ENCODE peak calls at places on chromosomes 6 and 20, in eight cellular contexts. One of them, this sample, is unnamed.

GRCh38 chr20:34076952-34077351 is 35.1 kb downstream of the EIF2S2 start:
- DNase-seq in foreskin fibroblast: no peak
- DNase-seq in aorta: no peak
- DNase-seq in choroid plexus epithelial cell: no peak
- DNase-seq in heart right ventricle: no peak
- DNase-seq in fibroblast of the aortic adventitia: no peak
- DNase-seq in fibroblast of villous mesenchyme: no peak
- DNase-seq in BJ: no peak
- DNase-seq in this sample: no peak

GRCh38 chr6:54856137-54856536 is 9.6 kb downstream of the FAM83B start:
- DNase-seq in foreskin fibroblast: no peak
- DNase-seq in aorta: no peak
- DNase-seq in choroid plexus epithelial cell: no peak
- DNase-seq in heart right ventricle: no peak
- DNase-seq in fibroblast of the aortic adventitia: no peak
- DNase-seq in fibroblast of villous mesenchyme: no peak
- DNase-seq in BJ: no peak
- DNase-seq in this sample: no peak

GRCh38 chr6:138293996-138294395 is 75.7 kb upstream of the PBOV1 start:
- DNase-seq in foreskin fibroblast: no peak
- DNase-seq in aorta: no peak
- DNase-seq in choroid plexus epithelial cell: no peak
- DNase-seq in heart right ventricle: no peak
- DNase-seq in fibroblast of the aortic adventitia: no peak
- DNase-seq in fibroblast of villous mesenchyme: no peak
- DNase-seq in BJ: no peak
- DNase-seq in this sample: no peak

GRCh38 chr6:3725145-3726015 is 26.1 kb downstream of the PXDC1 start:
- DNase-seq in foreskin fibroblast: no peak
- DNase-seq in aorta: peak
- DNase-seq in choroid plexus epithelial cell: no peak
- DNase-seq in heart right ventricle: no peak
- DNase-seq in fibroblast of the aortic adventitia: no peak
- DNase-seq in fibroblast of villous mesenchyme: no peak
- DNase-seq in BJ: no peak
- DNase-seq in this sample: no peak

GRCh38 chr6:917939-918338 is 225.0 kb upstream of the EXOC2 start:
- DNase-seq in foreskin fibroblast: no peak
- DNase-seq in aorta: no peak
- DNase-seq in choroid plexus epithelial cell: no peak
- DNase-seq in heart right ventricle: no peak
- DNase-seq in fibroblast of the aortic adventitia: no peak
- DNase-seq in fibroblast of villous mesenchyme: no peak
- DNase-seq in BJ: no peak
- DNase-seq in this sample: no peak

GRCh38 chr6:25788305-25788922 is 33.9 kb downstream of the SLC17A4 start:
- DNase-seq in foreskin fibroblast: peak
- DNase-seq in aorta: peak
- DNase-seq in choroid plexus epithelial cell: peak
- DNase-seq in heart right ventricle: peak
- DNase-seq in fibroblast of the aortic adventitia: peak
- DNase-seq in fibroblast of villous mesenchyme: peak
- DNase-seq in BJ: peak
- DNase-seq in this sample: peak

GRCh38 chr20:56855693-56856092 is 226.6 kb downstream of the TFAP2C start:
- DNase-seq in foreskin fibroblast: no peak
- DNase-seq in aorta: no peak
- DNase-seq in choroid plexus epithelial cell: no peak
- DNase-seq in heart right ventricle: no peak
- DNase-seq in fibroblast of the aortic adventitia: no peak
- DNase-seq in fibroblast of villous mesenchyme: peak
- DNase-seq in BJ: no peak
- DNase-seq in this sample: no peak

GRCh38 chr6:144264270-144265060 is 20.7 kb upstream of the UTRN start:
- DNase-seq in foreskin fibroblast: peak
- DNase-seq in aorta: peak
- DNase-seq in choroid plexus epithelial cell: peak
- DNase-seq in heart right ventricle: no peak
- DNase-seq in fibroblast of the aortic adventitia: peak
- DNase-seq in fibroblast of villous mesenchyme: peak
- DNase-seq in BJ: peak
- DNase-seq in this sample: peak

GRCh38 chr20:18497603-18498002 is 578 bp upstream of the RBBP9 start:
- DNase-seq in foreskin fibroblast: no peak
- DNase-seq in aorta: no peak
- DNase-seq in choroid plexus epithelial cell: no peak
- DNase-seq in heart right ventricle: no peak
- DNase-seq in fibroblast of the aortic adventitia: no peak
- DNase-seq in fibroblast of villous mesenchyme: no peak
- DNase-seq in BJ: no peak
- DNase-seq in this sample: no peak

GRCh38 chr20:18496740-18497592 is at the start of gene RBBP9:
- DNase-seq in foreskin fibroblast: peak
- DNase-seq in aorta: peak
- DNase-seq in choroid plexus epithelial cell: peak
- DNase-seq in heart right ventricle: peak
- DNase-seq in fibroblast of the aortic adventitia: peak
- DNase-seq in fibroblast of villous mesenchyme: peak
- DNase-seq in BJ: peak
- DNase-seq in this sample: peak

DNA sequence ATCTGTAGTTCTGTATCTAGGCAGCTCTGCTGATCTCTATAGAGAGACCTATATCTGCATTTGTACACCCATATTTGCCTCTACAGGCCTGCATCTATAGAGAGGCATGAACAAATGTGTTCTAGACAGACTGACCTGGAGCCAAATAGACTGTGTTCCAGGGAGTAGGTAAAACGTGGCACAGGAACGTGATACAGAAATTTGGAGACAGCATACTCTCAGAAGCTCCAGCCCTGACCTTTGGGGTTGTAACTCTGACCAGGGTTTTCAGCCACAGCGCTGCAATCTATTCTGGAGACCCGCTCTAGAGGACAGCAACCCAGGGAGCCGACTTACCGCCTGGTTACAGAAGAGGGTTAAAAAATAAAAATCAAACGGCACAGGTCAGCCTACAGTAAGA is 983 bp downstream of the RBBP9 start:
- DNase-seq in foreskin fibroblast: peak
- DNase-seq in aorta: no peak
- DNase-seq in choroid plexus epithelial cell: no peak
- DNase-seq in heart right ventricle: no peak
- DNase-seq in fibroblast of the aortic adventitia: no peak
- DNase-seq in fibroblast of villous mesenchyme: no peak
- DNase-seq in BJ: no peak
- DNase-seq in this sample: no peak
- H3K4me3 ChIP-seq in foreskin fibroblast: peak
- H3K4me3 ChIP-seq in aorta: peak
- H3K4me3 ChIP-seq in choroid plexus epithelial cell: peak
- H3K4me3 ChIP-seq in heart right ventricle: no peak
- H3K4me3 ChIP-seq in fibroblast of the aortic adventitia: peak
- H3K4me3 ChIP-seq in fibroblast of villous mesenchyme: peak
- H3K4me3 ChIP-seq in BJ: peak
- H3K4me3 ChIP-seq in this sample: peak

GRCh38 chr6:152295920-152296319 is 341.2 kb downstream of the SYNE1 start:
- DNase-seq in foreskin fibroblast: no peak
- DNase-seq in aorta: no peak
- DNase-seq in choroid plexus epithelial cell: no peak
- DNase-seq in heart right ventricle: no peak
- DNase-seq in fibroblast of the aortic adventitia: peak
- DNase-seq in fibroblast of villous mesenchyme: no peak
- DNase-seq in BJ: no peak
- DNase-seq in this sample: no peak

GRCh38 chr6:152293404-152293803 is 343.8 kb downstream of the SYNE1 start:
- DNase-seq in foreskin fibroblast: no peak
- DNase-seq in aorta: no peak
- DNase-seq in choroid plexus epithelial cell: no peak
- DNase-seq in heart right ventricle: peak
- DNase-seq in fibroblast of the aortic adventitia: no peak
- DNase-seq in fibroblast of villous mesenchyme: no peak
- DNase-seq in BJ: no peak
- DNase-seq in this sample: no peak

GRCh38 chr6:152292595-152292994 is 344.6 kb downstream of the SYNE1 start:
- DNase-seq in foreskin fibroblast: no peak
- DNase-seq in aorta: no peak
- DNase-seq in choroid plexus epithelial cell: no peak
- DNase-seq in heart right ventricle: no peak
- DNase-seq in fibroblast of the aortic adventitia: no peak
- DNase-seq in fibroblast of villous mesenchyme: no peak
- DNase-seq in BJ: no peak
- DNase-seq in this sample: no peak

GRCh38 chr6:152296648-152297376 is 340.4 kb downstream of the SYNE1 start:
- DNase-seq in foreskin fibroblast: peak
- DNase-seq in aorta: no peak
- DNase-seq in choroid plexus epithelial cell: peak
- DNase-seq in heart right ventricle: no peak
- DNase-seq in fibroblast of the aortic adventitia: peak
- DNase-seq in fibroblast of villous mesenchyme: peak
- DNase-seq in BJ: no peak
- DNase-seq in this sample: no peak

DNA sequence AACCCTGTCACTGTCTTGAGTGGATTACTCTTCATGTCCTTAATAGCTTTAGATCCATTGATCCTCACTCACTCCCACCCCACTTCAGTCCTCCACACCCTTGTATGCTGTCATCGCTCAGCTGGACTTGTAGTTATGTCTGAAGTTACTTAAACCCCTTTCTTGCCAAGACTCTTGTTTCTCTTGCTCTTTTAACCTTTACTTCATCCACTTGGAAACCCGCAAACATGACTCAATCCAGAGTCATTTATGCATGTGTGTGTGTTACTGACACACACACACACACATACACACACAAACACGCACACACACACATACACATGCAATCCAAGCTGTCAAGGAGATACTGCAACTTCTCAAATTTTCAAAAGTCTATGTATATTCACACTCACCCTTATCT is 341.8 kb downstream of the SYNE1 start:
- DNase-seq in foreskin fibroblast: peak
- DNase-seq in aorta: no peak
- DNase-seq in choroid plexus epithelial cell: peak
- DNase-seq in heart right ventricle: no peak
- DNase-seq in fibroblast of the aortic adventitia: peak
- DNase-seq in fibroblast of villous mesenchyme: peak
- DNase-seq in BJ: no peak
- DNase-seq in this sample: peak
- H3K4me3 ChIP-seq in foreskin fibroblast: no peak
- H3K4me3 ChIP-seq in aorta: no peak
- H3K4me3 ChIP-seq in choroid plexus epithelial cell: no peak
- H3K4me3 ChIP-seq in heart right ventricle: no peak
- H3K4me3 ChIP-seq in fibroblast of the aortic adventitia: no peak
- H3K4me3 ChIP-seq in fibroblast of villous mesenchyme: no peak
- H3K4me3 ChIP-seq in BJ: no peak
- H3K4me3 ChIP-seq in this sample: no peak

GRCh38 chr6:31825553-31825952 is 2.0 kb upstream of the HSPA1B start:
- DNase-seq in foreskin fibroblast: no peak
- DNase-seq in aorta: no peak
- DNase-seq in choroid plexus epithelial cell: no peak
- DNase-seq in heart right ventricle: no peak
- DNase-seq in fibroblast of the aortic adventitia: no peak
- DNase-seq in fibroblast of villous mesenchyme: no peak
- DNase-seq in BJ: no peak
- DNase-seq in this sample: no peak

GRCh38 chr6:31822038-31822821 is 5.3 kb upstream of the HSPA1B start:
- DNase-seq in foreskin fibroblast: peak
- DNase-seq in aorta: peak
- DNase-seq in choroid plexus epithelial cell: peak
- DNase-seq in heart right ventricle: peak
- DNase-seq in fibroblast of the aortic adventitia: peak
- DNase-seq in fibroblast of villous mesenchyme: peak
- DNase-seq in BJ: no peak
- DNase-seq in this sample: peak

GRCh38 chr6:31826793-31827285 is 699 bp upstream of the HSPA1B start:
- DNase-seq in foreskin fibroblast: peak
- DNase-seq in aorta: peak
- DNase-seq in choroid plexus epithelial cell: peak
- DNase-seq in heart right ventricle: peak
- DNase-seq in fibroblast of the aortic adventitia: peak
- DNase-seq in fibroblast of villous mesenchyme: peak
- DNase-seq in BJ: peak
- DNase-seq in this sample: peak

GRCh38 chr6:31820051-31820389 is 4.7 kb downstream of the HSPA1A start:
- DNase-seq in foreskin fibroblast: no peak
- DNase-seq in aorta: no peak
- DNase-seq in choroid plexus epithelial cell: no peak
- DNase-seq in heart right ventricle: no peak
- DNase-seq in fibroblast of the aortic adventitia: no peak
- DNase-seq in fibroblast of villous mesenchyme: no peak
- DNase-seq in BJ: no peak
- DNase-seq in this sample: no peak

DNA sequence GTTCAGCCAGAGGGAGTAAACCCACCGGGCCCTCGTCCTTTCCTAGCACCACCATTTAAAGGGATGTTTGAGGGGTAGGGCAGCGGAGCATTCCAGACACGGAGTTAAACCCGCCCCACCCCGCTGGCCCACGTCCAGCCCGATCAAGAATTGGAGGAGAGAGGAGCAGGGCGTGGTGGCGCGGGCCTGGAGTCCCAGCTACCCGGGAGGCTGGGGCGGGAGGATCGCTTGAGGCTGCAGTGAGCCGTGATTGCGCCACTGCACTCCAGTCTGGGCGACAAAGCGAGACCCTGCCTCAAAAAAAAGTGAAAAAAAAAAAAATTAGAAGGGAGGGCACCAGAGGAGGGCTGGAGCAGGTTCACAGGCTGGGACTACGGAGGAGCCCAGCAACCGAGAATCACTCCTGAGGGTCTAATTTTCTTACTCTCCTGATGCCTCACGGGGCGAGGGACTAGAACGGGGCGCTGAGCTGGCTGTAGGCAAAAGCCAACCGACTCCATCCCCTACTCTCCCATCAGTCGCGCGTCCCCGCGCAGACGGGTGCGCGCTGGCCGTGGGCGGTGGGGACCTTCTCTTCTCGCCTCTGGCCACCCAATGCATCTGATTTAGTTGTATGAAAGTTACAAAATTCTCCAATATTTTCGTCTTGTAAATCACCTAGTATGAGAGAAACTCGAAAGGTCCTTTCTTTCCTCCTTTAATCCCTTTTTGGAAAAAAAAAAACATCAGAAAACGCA is 6.1 kb upstream of the HSPA1B start:
- DNase-seq in foreskin fibroblast: peak
- DNase-seq in aorta: peak
- DNase-seq in choroid plexus epithelial cell: peak
- DNase-seq in heart right ventricle: peak
- DNase-seq in fibroblast of the aortic adventitia: no peak
- DNase-seq in fibroblast of villous mesenchyme: no peak
- DNase-seq in BJ: no peak
- DNase-seq in this sample: no peak
- H3K4me3 ChIP-seq in foreskin fibroblast: peak
- H3K4me3 ChIP-seq in aorta: peak
- H3K4me3 ChIP-seq in choroid plexus epithelial cell: peak
- H3K4me3 ChIP-seq in heart right ventricle: peak
- H3K4me3 ChIP-seq in fibroblast of the aortic adventitia: peak
- H3K4me3 ChIP-seq in fibroblast of villous mesenchyme: peak
- H3K4me3 ChIP-seq in BJ: peak
- H3K4me3 ChIP-seq in this sample: peak

GRCh38 chr6:27812078-27812804 is 100.0 kb downstream of the OR2B2 start:
- DNase-seq in foreskin fibroblast: no peak
- DNase-seq in aorta: no peak
- DNase-seq in choroid plexus epithelial cell: no peak
- DNase-seq in heart right ventricle: no peak
- DNase-seq in fibroblast of the aortic adventitia: no peak
- DNase-seq in fibroblast of villous mesenchyme: no peak
- DNase-seq in BJ: no peak
- DNase-seq in this sample: no peak

GRCh38 chr6:27811383-27811782 is 100.8 kb downstream of the OR2B2 start:
- DNase-seq in foreskin fibroblast: no peak
- DNase-seq in aorta: no peak
- DNase-seq in choroid plexus epithelial cell: no peak
- DNase-seq in heart right ventricle: no peak
- DNase-seq in fibroblast of the aortic adventitia: no peak
- DNase-seq in fibroblast of villous mesenchyme: no peak
- DNase-seq in BJ: no peak
- DNase-seq in this sample: no peak

GRCh38 chr6:27816906-27817305 is 95.3 kb downstream of the OR2B2 start:
- DNase-seq in foreskin fibroblast: no peak
- DNase-seq in aorta: no peak
- DNase-seq in choroid plexus epithelial cell: no peak
- DNase-seq in heart right ventricle: no peak
- DNase-seq in fibroblast of the aortic adventitia: no peak
- DNase-seq in fibroblast of villous mesenchyme: no peak
- DNase-seq in BJ: no peak
- DNase-seq in this sample: no peak

GRCh38 chr6:27812805-27813626 is 99.2 kb downstream of the OR2B2 start:
- DNase-seq in foreskin fibroblast: no peak
- DNase-seq in aorta: no peak
- DNase-seq in choroid plexus epithelial cell: no peak
- DNase-seq in heart right ventricle: no peak
- DNase-seq in fibroblast of the aortic adventitia: no peak
- DNase-seq in fibroblast of villous mesenchyme: no peak
- DNase-seq in BJ: no peak
- DNase-seq in this sample: no peak

GRCh38 chr6:27814665-27815424 is 97.4 kb downstream of the OR2B2 start:
- DNase-seq in foreskin fibroblast: peak
- DNase-seq in aorta: peak
- DNase-seq in choroid plexus epithelial cell: peak
- DNase-seq in heart right ventricle: peak
- DNase-seq in fibroblast of the aortic adventitia: peak
- DNase-seq in fibroblast of villous mesenchyme: peak
- DNase-seq in BJ: peak
- DNase-seq in this sample: peak
- H3K4me3 ChIP-seq in foreskin fibroblast: peak
- H3K4me3 ChIP-seq in aorta: peak
- H3K4me3 ChIP-seq in choroid plexus epithelial cell: peak
- H3K4me3 ChIP-seq in heart right ventricle: peak
- H3K4me3 ChIP-seq in fibroblast of the aortic adventitia: peak
- H3K4me3 ChIP-seq in fibroblast of villous mesenchyme: peak
- H3K4me3 ChIP-seq in BJ: peak
- H3K4me3 ChIP-seq in this sample: peak

This sample was measured in skeletal muscle cell.